ENCODE peak calls at places on chromosomes 7 and 10, in eight cellular contexts. J is astrocyte of the cerebellum, N is neural progenitor cell, B is AG04449, Z is cardiac muscle cell, A is HFF-Myc, L is neural crest cell, M is AG09319. K is an unnamed sample.

GRCh38 chr10:62815373-62816111 is 624 bp downstream of the EGR2 start:
- DNase-seq in J (no peak), N (peak; percentile 50), B (no peak), Z (peak; percentile 12), A (no peak), L (peak; percentile 20), M (no peak), K (peak; percentile 37)

GRCh38 chr10:100330128-100330527 is at the start of gene PKD2L1:
- DNase-seq in J (no peak), N (no peak), B (no peak), Z (no peak), A (no peak), L (no peak), M (no peak), K (no peak)

GRCh38 chr7:141702047-141702567 is at the start of gene DENND11:
- DNase-seq in J (no peak), N (peak; percentile 82), B (no peak), Z (peak; percentile 83), A (no peak), L (peak; percentile 33), M (no peak), K (peak; percentile 34)

GRCh38 chr10:48634198-48634983 is 29.5 kb upstream of the ARHGAP22 start:
- DNase-seq in J (no peak), N (no peak), B (peak; percentile 49), Z (no peak), A (peak; percentile 35), L (no peak), M (peak; percentile 74), K (peak; percentile 37)

GRCh38 chr10:131134651-131135050 is 176.9 kb downstream of the TCERG1L start:
- DNase-seq in J (no peak), N (no peak), B (no peak), Z (no peak), A (no peak), L (no peak), M (no peak), K (no peak)

GRCh38 chr7:18144171-18144570 is 116.5 kb upstream of the PRPS1L1 start:
- DNase-seq in J (no peak), N (no peak), B (no peak), Z (no peak), A (no peak), L (no peak), M (no peak), K (no peak)

GRCh38 chr10:102777696-102778530 is 34.2 kb downstream of the WBP1L start:
- DNase-seq in J (no peak), N (no peak), B (no peak), Z (no peak), A (no peak), L (no peak), M (no peak), K (no peak)

GRCh38 chr7:75795831-75796285 is 17.7 kb downstream of the CCL24 start:
- DNase-seq in J (no peak), N (no peak), B (no peak), Z (peak; percentile 29), A (no peak), L (peak; percentile 12), M (no peak), K (no peak)

DNA sequence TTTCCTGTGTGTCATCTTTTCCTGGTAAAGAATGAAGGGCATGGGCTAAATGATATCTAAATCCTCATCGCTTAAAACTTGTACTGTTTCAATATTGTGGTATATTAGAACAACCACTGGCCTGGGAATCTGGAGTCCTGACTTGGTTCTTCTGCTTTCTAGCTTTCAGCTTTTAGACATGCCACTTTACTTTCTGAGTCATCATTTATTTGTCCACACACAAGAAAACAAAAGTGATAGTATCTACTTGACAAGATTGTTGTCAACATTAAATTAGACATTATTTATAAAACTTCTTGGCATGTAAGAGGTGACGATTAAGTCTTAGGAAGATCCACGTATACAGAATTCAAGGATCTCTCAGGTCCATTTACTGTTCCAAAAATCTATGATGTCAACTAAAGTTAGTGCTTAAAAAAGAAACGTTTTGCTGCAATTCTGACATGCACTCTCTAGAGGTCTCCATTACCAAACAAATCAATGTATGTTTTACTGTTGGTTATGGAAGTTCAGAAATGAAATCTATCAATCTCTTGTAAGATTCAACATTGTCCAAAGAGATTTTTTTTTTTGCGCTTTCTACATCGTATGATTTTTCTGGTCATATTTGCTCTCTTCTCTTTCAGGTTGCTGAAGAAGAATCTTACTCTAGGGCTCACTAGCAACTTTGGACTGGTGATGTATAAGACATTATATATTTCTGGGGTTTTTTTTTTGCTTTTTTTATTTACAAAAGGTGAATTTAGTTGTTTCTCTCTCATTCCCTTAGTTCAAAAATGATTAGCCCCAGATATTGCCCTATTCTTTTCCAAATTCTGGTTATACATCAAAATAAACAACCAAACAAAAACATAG is 53.6 kb upstream of the DYNC1I1 start:
- DNase-seq in J (no peak), N (no peak), B (no peak), Z (no peak), A (no peak), L (no peak), M (no peak), K (no peak)
- TF ChIP-seq CTCF in J (peak; percentile 37), N (peak; percentile 50), B (peak; percentile 24), Z (peak; percentile 51), A (no peak), L (peak; percentile 63), M (peak; percentile 47), K (no peak)

GRCh38 chr10:72423426-72423825 is 68.7 kb upstream of the DNAJB12 start:
- DNase-seq in J (no peak), N (no peak), B (no peak), Z (no peak), A (no peak), L (no peak), M (no peak), K (no peak)

GRCh38 chr10:72425133-72425532 is 70.4 kb upstream of the DNAJB12 start:
- DNase-seq in J (no peak), N (peak; percentile 47), B (no peak), Z (peak; percentile 6), A (no peak), L (no peak), M (no peak), K (no peak)

GRCh38 chr10:72429931-72430330 is 75.2 kb upstream of the DNAJB12 start:
- DNase-seq in J (no peak), N (no peak), B (no peak), Z (no peak), A (no peak), L (no peak), M (no peak), K (no peak)

GRCh38 chr10:72424561-72424960 is 69.8 kb upstream of the DNAJB12 start:
- DNase-seq in J (no peak), N (no peak), B (no peak), Z (no peak), A (no peak), L (no peak), M (no peak), K (no peak)

DNA sequence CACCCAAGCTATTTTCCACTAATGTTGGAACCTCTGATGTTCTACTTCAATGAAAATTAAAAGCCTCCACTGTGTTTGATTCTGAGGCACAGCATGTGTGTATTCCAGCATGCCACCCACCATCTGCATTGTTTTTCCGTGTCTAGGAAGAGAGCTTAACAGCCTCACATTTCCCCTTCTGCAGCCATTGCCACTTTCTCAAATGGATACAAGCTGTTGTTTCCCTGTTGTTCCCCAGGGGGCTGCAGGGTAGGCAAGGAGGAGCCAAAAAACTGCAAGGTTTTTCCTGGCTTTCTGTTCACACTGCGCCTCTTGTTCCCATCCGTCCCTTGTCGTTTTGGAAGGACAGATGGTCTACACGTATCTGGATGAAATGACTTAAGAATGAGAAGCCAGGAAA is 72.3 kb upstream of the DNAJB12 start:
- DNase-seq in J (no peak), N (peak; percentile 72), B (no peak), Z (no peak), A (no peak), L (peak; percentile 14), M (no peak), K (no peak)
- TF ChIP-seq CTCF in J (peak; percentile 11), N (peak; percentile 36), B (no peak), Z (no peak), A (no peak), L (no peak), M (no peak), K (no peak)

DNA sequence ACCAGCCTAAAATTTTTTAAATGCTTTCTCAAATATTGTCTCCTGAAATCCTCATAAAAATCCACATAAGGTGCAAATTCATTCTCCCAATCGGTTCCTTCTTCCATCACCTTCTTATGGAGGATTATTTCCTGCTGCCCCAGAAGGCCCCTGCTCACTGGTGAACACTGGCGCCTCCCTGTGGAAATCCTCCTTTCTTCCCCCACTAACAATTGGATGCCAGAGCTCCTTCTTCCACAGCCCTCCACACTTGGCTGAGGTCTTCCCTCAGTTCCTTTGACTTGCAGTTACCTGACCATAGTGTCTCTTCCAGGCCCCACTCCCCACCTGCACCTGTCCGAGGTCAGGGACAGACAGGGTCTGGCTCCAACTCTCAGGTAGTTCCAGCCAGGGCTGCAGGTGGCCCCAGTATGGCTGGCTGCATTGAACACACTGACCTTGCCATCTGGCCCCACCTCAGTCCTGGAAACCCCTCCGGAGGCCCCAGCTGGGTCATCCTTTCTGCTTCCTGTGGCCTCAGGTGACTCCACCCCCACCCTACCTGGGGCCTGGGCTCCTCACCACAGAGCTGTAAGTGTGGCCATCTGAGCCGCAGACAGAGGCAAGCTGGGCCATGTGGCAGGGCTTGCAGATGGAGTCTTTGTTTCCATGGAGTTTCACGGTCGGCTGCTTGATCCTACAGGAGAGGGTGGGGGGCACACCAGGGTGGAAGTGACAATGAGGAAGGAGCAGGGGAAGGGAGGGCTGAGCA is 18.4 kb downstream of the SPOCK2 start:
- DNase-seq in J (no peak), N (peak; percentile 50), B (no peak), Z (no peak), A (no peak), L (no peak), M (no peak), K (no peak)
- TF ChIP-seq CTCF in J (peak; percentile 17), N (peak; percentile 53), B (no peak), Z (peak; percentile 26), A (peak; percentile 32), L (peak; percentile 34), M (no peak), K (peak; percentile 37)

GRCh38 chr7:98362517-98362916 is 38.4 kb downstream of the BAIAP2L1 start:
- DNase-seq in J (no peak), N (no peak), B (no peak), Z (no peak), A (no peak), L (no peak), M (no peak), K (no peak)

GRCh38 chr7:98357751-98358161 is 43.1 kb downstream of the BAIAP2L1 start:
- DNase-seq in J (peak; percentile 37), N (no peak), B (no peak), Z (no peak), A (no peak), L (no peak), M (no peak), K (no peak)

GRCh38 chr7:98358706-98359105 is 42.2 kb downstream of the BAIAP2L1 start:
- DNase-seq in J (no peak), N (no peak), B (no peak), Z (no peak), A (no peak), L (no peak), M (no peak), K (no peak)

GRCh38 chr7:98359395-98359794 is 41.5 kb downstream of the BAIAP2L1 start:
- DNase-seq in J (no peak), N (no peak), B (no peak), Z (no peak), A (no peak), L (no peak), M (no peak), K (no peak)

DNA sequence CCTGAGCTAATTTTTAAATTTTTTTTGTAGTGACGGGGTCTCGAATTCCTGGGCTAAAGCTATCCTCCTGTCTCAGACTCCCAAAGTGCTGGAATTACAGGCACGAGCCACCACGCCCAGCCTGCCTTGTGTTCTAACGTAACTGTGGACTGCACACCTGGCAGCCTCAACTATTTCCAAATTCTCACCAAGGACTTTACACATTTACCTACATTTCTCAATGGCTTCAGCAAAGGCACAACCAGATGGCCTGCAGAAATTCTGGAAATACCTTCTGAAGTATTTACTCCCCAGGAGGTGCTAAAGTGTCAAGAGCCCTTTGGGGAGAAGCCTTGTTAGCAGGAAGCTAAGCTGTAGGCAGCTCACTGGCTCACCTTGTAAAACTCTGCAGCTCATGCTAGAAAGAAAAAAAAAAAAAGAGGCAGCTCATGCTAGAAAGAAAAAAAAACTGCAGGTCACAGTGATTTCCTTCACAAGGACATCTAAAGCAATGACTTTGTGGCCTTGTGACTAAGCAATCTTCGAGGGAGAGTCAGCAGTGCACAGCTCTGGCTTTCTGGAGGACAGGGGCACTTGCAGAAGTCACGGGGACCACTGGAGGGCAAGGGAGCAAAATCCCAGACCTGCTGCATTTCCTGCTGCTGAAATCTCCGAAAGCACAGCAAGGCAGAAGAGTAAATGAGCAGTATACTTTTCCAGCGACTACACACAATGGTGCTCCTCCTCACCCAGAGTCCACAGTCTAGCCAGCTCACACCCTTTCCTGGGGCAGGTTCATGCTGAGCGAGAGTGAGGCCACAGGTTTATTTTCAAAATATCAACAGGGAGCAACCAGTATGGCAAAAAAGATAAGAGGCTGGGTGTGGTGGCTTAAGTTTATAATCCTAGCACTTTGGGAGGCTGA is 40.4 kb downstream of the BAIAP2L1 start:
- DNase-seq in J (no peak), N (peak; percentile 22), B (no peak), Z (peak; percentile 49), A (no peak), L (no peak), M (no peak), K (no peak)
- TF ChIP-seq CTCF in J (no peak), N (no peak), B (no peak), Z (no peak), A (no peak), L (peak; percentile 12), M (no peak), K (no peak)

K was measured in activated CD8-positive, alpha-beta T cell treated with anti-CD3 and anti-CD28 coated beads for 36 hours.